ENCODE peak calls at places on chromosomes 3 and 15, in four cellular contexts. One of them, this sample, is unnamed.

GRCh38 chr3:176927985-176928931 is 269.0 kb downstream of the TBL1XR1 start:
- DNase-seq in amygdala: no peak
- DNase-seq in keratinocyte: no peak
- DNase-seq in neural crest cell: no peak
- DNase-seq in this sample: no peak

GRCh38 chr3:112074006-112074405 is 12.2 kb upstream of the C3orf52 start:
- DNase-seq in amygdala: no peak
- DNase-seq in keratinocyte: no peak
- DNase-seq in neural crest cell: no peak
- DNase-seq in this sample: no peak

GRCh38 chr3:4866841-4867240 is 112.4 kb upstream of the BHLHE40 start:
- DNase-seq in amygdala: no peak
- DNase-seq in keratinocyte: no peak
- DNase-seq in neural crest cell: no peak
- DNase-seq in this sample: no peak

GRCh38 chr3:190038050-190038631 is 82.6 kb downstream of the P3H2 start:
- DNase-seq in amygdala: no peak
- DNase-seq in keratinocyte: peak
- DNase-seq in neural crest cell: no peak
- DNase-seq in this sample: no peak

GRCh38 chr15:72285402-72285801 is 13.0 kb upstream of the PARP6 start:
- DNase-seq in amygdala: no peak
- DNase-seq in keratinocyte: no peak
- DNase-seq in neural crest cell: no peak
- DNase-seq in this sample: no peak

GRCh38 chr3:149655826-149656599 is 1.8 kb downstream of the WWTR1 start:
- DNase-seq in amygdala: no peak
- DNase-seq in keratinocyte: no peak
- DNase-seq in neural crest cell: no peak
- DNase-seq in this sample: no peak

GRCh38 chr3:196177967-196178366 is 33.2 kb downstream of the ZDHHC19 start:
- DNase-seq in amygdala: no peak
- DNase-seq in keratinocyte: no peak
- DNase-seq in neural crest cell: no peak
- DNase-seq in this sample: no peak

GRCh38 chr3:45480218-45480617 is 91.8 kb downstream of the LARS2 start:
- DNase-seq in amygdala: no peak
- DNase-seq in keratinocyte: no peak
- DNase-seq in neural crest cell: no peak
- DNase-seq in this sample: no peak

GRCh38 chr3:133367431-133367830 is 32.4 kb upstream of the BFSP2 start:
- DNase-seq in amygdala: no peak
- DNase-seq in keratinocyte: no peak
- DNase-seq in neural crest cell: no peak
- DNase-seq in this sample: no peak

GRCh38 chr15:95025924-95026728 is 794.8 kb downstream of the MCTP2 start:
- DNase-seq in amygdala: no peak
- DNase-seq in keratinocyte: no peak
- DNase-seq in neural crest cell: peak
- DNase-seq in this sample: no peak

GRCh38 chr15:87752250-87752951 is 504.1 kb downstream of the NTRK3 start:
- DNase-seq in amygdala: no peak
- DNase-seq in keratinocyte: peak
- DNase-seq in neural crest cell: no peak
- DNase-seq in this sample: no peak

GRCh38 chr3:100720423-100720822 is 11.1 kb downstream of the TFG start:
- DNase-seq in amygdala: no peak
- DNase-seq in keratinocyte: no peak
- DNase-seq in neural crest cell: no peak
- DNase-seq in this sample: no peak

GRCh38 chr15:79209116-79209515 is 73.4 kb upstream of the ANKRD34C start:
- DNase-seq in amygdala: no peak
- DNase-seq in keratinocyte: no peak
- DNase-seq in neural crest cell: no peak
- DNase-seq in this sample: no peak

GRCh38 chr15:93072011-93072410 is 17.0 kb downstream of the RGMA start:
- DNase-seq in amygdala: no peak
- DNase-seq in keratinocyte: no peak
- DNase-seq in neural crest cell: no peak
- DNase-seq in this sample: no peak

GRCh38 chr15:81752149-81752942 is 293.5 kb downstream of the MEX3B start:
- DNase-seq in amygdala: peak
- DNase-seq in keratinocyte: peak
- DNase-seq in neural crest cell: no peak
- DNase-seq in this sample: no peak

GRCh38 chr3:96959902-96960596 is 145.7 kb downstream of the EPHA6 start:
- DNase-seq in amygdala: no peak
- DNase-seq in keratinocyte: peak
- DNase-seq in neural crest cell: no peak
- DNase-seq in this sample: no peak

GRCh38 chr3:171890398-171890797 is 47.2 kb downstream of the TMEM212 start:
- DNase-seq in amygdala: no peak
- DNase-seq in keratinocyte: no peak
- DNase-seq in neural crest cell: no peak
- DNase-seq in this sample: no peak

GRCh38 chr3:17935217-17935616 is 192.8 kb upstream of the TBC1D5 start:
- DNase-seq in amygdala: no peak
- DNase-seq in keratinocyte: no peak
- DNase-seq in neural crest cell: no peak
- DNase-seq in this sample: no peak

GRCh38 chr3:108598375-108598774 is 8.9 kb downstream of the DZIP3 start:
- DNase-seq in amygdala: no peak
- DNase-seq in keratinocyte: no peak
- DNase-seq in neural crest cell: no peak
- DNase-seq in this sample: no peak